ENCODE peak calls at places on chromosomes 6 and 20, in nine cellular contexts. X, D, C, V, E, B, Z, K and Q are unnamed samples.

GRCh38 chr6:126905917-126906316 is 212.6 kb upstream of the RSPO3 start:
- DNase-seq in X (no peak), D (no peak), C (no peak), V (no peak), E (no peak), B (no peak), Z (no peak), K (no peak), Q (no peak)

GRCh38 chr6:35475573-35475972 is 7.4 kb downstream of the RPL10A start:
- DNase-seq in X (no peak), D (no peak), C (no peak), V (no peak), E (no peak), B (no peak), Z (no peak), K (no peak), Q (no peak)

GRCh38 chr6:127392301-127392700 is 48.9 kb upstream of the ECHDC1 start:
- DNase-seq in X (no peak), D (no peak), C (no peak), V (no peak), E (no peak), B (no peak), Z (no peak), K (no peak), Q (no peak)

GRCh38 chr6:12228447-12229146 is 61.6 kb upstream of the EDN1 start:
- DNase-seq in X (no peak), D (no peak), C (no peak), V (no peak), E (no peak), B (no peak), Z (no peak), K (no peak), Q (no peak)

GRCh38 chr6:43627008-43627825 is 1.8 kb downstream of the GTPBP2 start:
- DNase-seq in X (no peak), D (peak), C (peak), V (no peak), E (peak), B (no peak), Z (no peak), K (peak), Q (no peak)

GRCh38 chr6:154962751-154963150 is 32.4 kb upstream of the TIAM2 start:
- DNase-seq in X (no peak), D (peak), C (no peak), V (no peak), E (peak), B (no peak), Z (no peak), K (no peak), Q (no peak)

GRCh38 chr20:7585126-7585679 is 355.1 kb downstream of the HAO1 start:
- DNase-seq in X (no peak), D (no peak), C (no peak), V (no peak), E (no peak), B (no peak), Z (no peak), K (no peak), Q (no peak)

GRCh38 chr20:16518784-16519084 is 54.5 kb downstream of the KIF16B start:
- DNase-seq in X (no peak), D (no peak), C (no peak), V (no peak), E (no peak), B (no peak), Z (no peak), K (no peak), Q (no peak)

GRCh38 chr6:150301871-150302800 is 66.7 kb upstream of the IYD start:
- DNase-seq in X (no peak), D (peak), C (no peak), V (no peak), E (peak), B (no peak), Z (no peak), K (no peak), Q (no peak)

GRCh38 chr20:25248501-25249172 is 752 bp downstream of the PYGB start:
- DNase-seq in X (peak), D (peak), C (no peak), V (no peak), E (peak), B (no peak), Z (peak), K (no peak), Q (peak)

GRCh38 chr6:26411751-26412150 is 9.7 kb downstream of the BTN3A1 start:
- DNase-seq in X (no peak), D (peak), C (no peak), V (no peak), E (no peak), B (no peak), Z (no peak), K (no peak), Q (no peak)

GRCh38 chr6:139605350-139605749 is 230.9 kb upstream of the CITED2 start:
- DNase-seq in X (no peak), D (peak), C (no peak), V (no peak), E (no peak), B (no peak), Z (no peak), K (no peak), Q (no peak)

GRCh38 chr6:35178012-35178411 is 35.7 kb upstream of the SCUBE3 start:
- DNase-seq in X (no peak), D (no peak), C (no peak), V (no peak), E (no peak), B (no peak), Z (no peak), K (no peak), Q (no peak)

GRCh38 chr6:39360378-39360777 is 37.9 kb upstream of the KCNK16 start:
- DNase-seq in X (no peak), D (no peak), C (no peak), V (no peak), E (no peak), B (no peak), Z (no peak), K (no peak), Q (no peak)

GRCh38 chr6:26157150-26157837 is 70.1 kb downstream of the HFE start:
- DNase-seq in X (no peak), D (peak), C (peak), V (peak), E (no peak), B (no peak), Z (no peak), K (peak), Q (no peak)